ENCODE peak calls at places on chromosome 17, in five cellular contexts. V, K, D, X and M are unnamed samples.

GRCh38 chr17:27968206-27968732 is 74.2 kb upstream of the NLK start:
- DNase-seq in V (peak; percentile 88), K (no peak), D (no peak), X (no peak), M (no peak)

GRCh38 chr17:68709995-68710780 is 109.0 kb upstream of the FAM20A start:
- DNase-seq in D (no peak), X (peak; percentile 48), V (no peak), K (no peak), M (no peak)

GRCh38 chr17:21303441-21304065 is 19.0 kb downstream of the MAP2K3 start:
- DNase-seq in D (no peak), K (no peak), X (no peak), V (no peak), M (no peak)

GRCh38 chr17:4884489-4884888 is 14.8 kb upstream of the C17orf107 start:
- DNase-seq in V (no peak), K (no peak), X (no peak), D (no peak), M (no peak)

GRCh38 chr17:8807070-8807550 is 7.9 kb upstream of the MFSD6L start:
- DNase-seq in D (peak; percentile 92), X (no peak), V (no peak), K (peak; percentile 13), M (peak; percentile 71)

GRCh38 chr17:48639136-48639535 is 13.0 kb upstream of the HOXB9 start:
- DNase-seq in D (no peak), V (no peak), K (no peak), X (no peak), M (no peak)

GRCh38 chr17:44184212-44184810 is 2.5 kb upstream of the TMUB2 start:
- DNase-seq in K (no peak), X (no peak), V (no peak), D (no peak), M (no peak)

GRCh38 chr17:37478187-37478586 is 11.5 kb upstream of the DUSP14 start:
- DNase-seq in V (no peak), X (peak; percentile 85), K (no peak), D (no peak), M (no peak)

GRCh38 chr17:80935526-80935925 is 56.1 kb upstream of the CHMP6 start:
- DNase-seq in D (no peak), K (no peak), X (no peak), V (no peak), M (no peak)

GRCh38 chr17:45784583-45785372 is 658 bp downstream of the CRHR1 start:
- DNase-seq in V (peak; percentile 18), K (no peak), X (peak; percentile 5), D (peak; percentile 78), M (peak; percentile 15)

GRCh38 chr17:65360961-65361552 is 200.4 kb downstream of the AXIN2 start:
- DNase-seq in X (no peak), K (no peak), V (no peak), D (no peak), M (no peak)

GRCh38 chr17:42325026-42325425 is 36.7 kb downstream of the STAT5A start:
- DNase-seq in X (peak; percentile 55), D (no peak), V (no peak), K (peak; percentile 95), M (no peak)

GRCh38 chr17:79529661-79530081 is 81.2 kb downstream of the RBFOX3 start:
- DNase-seq in K (no peak), X (no peak), D (no peak), V (no peak), M (no peak)

GRCh38 chr17:73531171-73531570 is 113.1 kb downstream of the SDK2 start:
- DNase-seq in D (no peak), K (no peak), X (no peak), V (no peak), M (no peak)

GRCh38 chr17:46949291-46950174 is 26.6 kb downstream of the GOSR2 start:
- DNase-seq in K (peak; percentile 72), X (no peak), V (no peak), D (no peak), M (no peak)

GRCh38 chr17:48500435-48501426 is 30.1 kb downstream of the HOXB1 start:
- DNase-seq in V (no peak), X (peak; percentile 56), D (no peak), K (no peak), M (no peak)

GRCh38 chr17:520447-521167 is 168.0 kb upstream of the RPH3AL start:
- DNase-seq in X (peak; percentile 47), V (no peak), K (no peak), D (no peak), M (no peak)

GRCh38 chr17:19313066-19313745 is 49.3 kb downstream of the B9D1 start:
- DNase-seq in D (no peak), V (no peak), X (no peak), K (no peak), M (no peak)

GRCh38 chr17:41404024-41404651 is 6.7 kb upstream of the KRT31 start:
- DNase-seq in D (no peak), V (no peak), K (peak; percentile 65), X (peak; percentile 56), M (no peak)